ENCODE peak calls at places on chromosomes 6 and 20, in eight cellular contexts. I, X, S, J, B, O, W and K are unnamed samples.

GRCh38 chr20:17699931-17700351 is at the start of gene BANF2:
- DNase-seq in O (no peak), J (no peak), B (no peak), W (no peak), S (no peak), I (no peak), X (no peak), K (no peak)

GRCh38 chr6:79408598-79408997 is 128.6 kb downstream of the LCA5 start:
- DNase-seq in O (no peak), S (no peak), I (no peak), B (no peak), W (no peak), X (no peak), J (no peak), K (no peak)

GRCh38 chr20:41174373-41174772 is 37.0 kb downstream of the PLCG1 start:
- DNase-seq in I (no peak), O (no peak), J (no peak), X (no peak), B (no peak), S (no peak), W (no peak), K (no peak)

GRCh38 chr6:90297124-90297865 is 652 bp upstream of the BACH2 start:
- DNase-seq in X (no peak), J (no peak), I (no peak), W (no peak), B (no peak), S (no peak), O (peak; percentile 8), K (no peak)

GRCh38 chr20:64212750-64213149 is 42.8 kb upstream of the PCMTD2 start:
- DNase-seq in X (no peak), J (peak; percentile 80), B (peak; percentile 12), W (no peak), I (no peak), S (peak; percentile 71), O (no peak), K (no peak)

GRCh38 chr6:169230322-169230665 is 23.4 kb downstream of the THBS2 start:
- DNase-seq in X (no peak), O (no peak), B (no peak), W (no peak), S (no peak), J (no peak), I (no peak), K (no peak)

GRCh38 chr20:47453167-47453782 is 48.4 kb upstream of the NCOA3 start:
- DNase-seq in W (no peak), B (peak; percentile 70), O (peak; percentile 78), J (peak; percentile 77), I (peak; percentile 86), S (no peak), X (no peak), K (no peak)

GRCh38 chr20:32201296-32201976 is 6.1 kb downstream of the PLAGL2 start:
- DNase-seq in I (no peak), B (no peak), S (no peak), O (no peak), W (no peak), X (no peak), J (no peak), K (no peak)

GRCh38 chr6:72769459-72770125 is 147.7 kb downstream of the KCNQ5 start:
- DNase-seq in B (no peak), I (no peak), O (peak; percentile 8), J (no peak), X (no peak), S (no peak), W (no peak), K (no peak)